ENCODE peak calls at places on chromosomes 1 and 21, in seven cellular contexts. E, F, I, U, Y, R and W are unnamed samples.

GRCh38 chr1:170853867-170854266 is 81.5 kb upstream of the MROH9 start:
- DNase-seq in E (no peak), F (no peak), I (no peak), U (no peak), Y (no peak), R (no peak), W (no peak)

GRCh38 chr1:24783713-24784112 is 38.5 kb downstream of the CLIC4 start:
- DNase-seq in E (no peak), F (no peak), I (no peak), U (no peak), Y (no peak), R (no peak), W (no peak)

GRCh38 chr21:44794031-44794374 is 7.6 kb downstream of the UBE2G2 start:
- DNase-seq in E (no peak), F (no peak), I (no peak), U (no peak), Y (no peak), R (no peak), W (no peak)

GRCh38 chr1:182066934-182067333 is 5.4 kb upstream of the ZNF648 start:
- DNase-seq in E (no peak), F (no peak), I (no peak), U (no peak), Y (no peak), R (no peak), W (no peak)

GRCh38 chr1:117014209-117014608 is 12.6 kb downstream of the CD101 start:
- DNase-seq in E (no peak), F (no peak), I (no peak), U (no peak), Y (no peak), R (no peak), W (no peak)

GRCh38 chr1:3423896-3424610 is 30.4 kb upstream of the ARHGEF16 start:
- DNase-seq in E (no peak), F (no peak), I (no peak), U (no peak), Y (no peak), R (no peak), W (no peak)

GRCh38 chr1:6450943-6451373 is 15.0 kb downstream of the TNFRSF25 start:
- DNase-seq in E (no peak), F (no peak), I (no peak), U (no peak), Y (no peak), R (no peak), W (no peak)

GRCh38 chr21:37153193-37153934 is 80.3 kb downstream of the TTC3 start:
- DNase-seq in E (no peak), F (no peak), I (no peak), U (no peak), Y (no peak), R (no peak), W (no peak)

GRCh38 chr1:154501423-154502065 is 475 bp upstream of the TDRD10 start:
- DNase-seq in E (no peak), F (no peak), I (peak), U (no peak), Y (peak), R (no peak), W (peak)

GRCh38 chr1:223683586-223684487 is 18.3 kb upstream of the CAPN8 start:
- DNase-seq in E (peak), F (peak), I (peak), U (peak), Y (peak), R (peak), W (peak)

GRCh38 chr1:18064564-18064963 is 43.0 kb upstream of the IGSF21 start:
- DNase-seq in E (no peak), F (no peak), I (no peak), U (no peak), Y (no peak), R (no peak), W (no peak)

GRCh38 chr1:86499987-86500593 is 31.4 kb downstream of the CLCA1 start:
- DNase-seq in E (no peak), F (peak), I (no peak), U (no peak), Y (no peak), R (peak), W (no peak)

GRCh38 chr1:86704972-86705632 is 726 bp downstream of the SH3GLB1 start:
- DNase-seq in E (no peak), F (peak), I (peak), U (peak), Y (peak), R (peak), W (peak)

GRCh38 chr1:108597041-108597440 is 37.1 kb downstream of the EEIG2 start:
- DNase-seq in E (no peak), F (peak), I (no peak), U (peak), Y (no peak), R (no peak), W (no peak)

GRCh38 chr1:110262846-110263631 is 52.9 kb downstream of the KCNC4 start:
- DNase-seq in E (no peak), F (no peak), I (no peak), U (peak), Y (no peak), R (no peak), W (peak)

GRCh38 chr21:38234395-38235142 is 22.2 kb upstream of the KCNJ15 start:
- DNase-seq in E (no peak), F (no peak), I (no peak), U (no peak), Y (no peak), R (no peak), W (no peak)

GRCh38 chr1:174800221-174800791 is 199.4 kb upstream of the CACYBP start:
- DNase-seq in E (no peak), F (peak), I (no peak), U (peak), Y (peak), R (no peak), W (no peak)

GRCh38 chr1:44919387-44919786 is 67.0 kb downstream of the EIF2B3 start:
- DNase-seq in E (no peak), F (no peak), I (no peak), U (peak), Y (no peak), R (no peak), W (no peak)